ENCODE peak calls at places on chromosomes 5 and 9, in six cellular contexts. One of them, this sample, is unnamed.

GRCh38 chr9:100064872-100065581 is 33.8 kb downstream of the ERP44 start:
- DNase-seq in neuronal stem cell: no peak
- DNase-seq in mesenchymal stem cell: peak; percentile 76
- DNase-seq in trophoblast cell: peak; percentile 59
- DNase-seq in IMR-90: peak; percentile 92
- DNase-seq in H1: no peak
- DNase-seq in this sample: no peak

GRCh38 chr9:111904889-111905288 is 8.3 kb downstream of the UGCG start:
- DNase-seq in neuronal stem cell: no peak
- DNase-seq in mesenchymal stem cell: no peak
- DNase-seq in trophoblast cell: peak; percentile 99
- DNase-seq in IMR-90: no peak
- DNase-seq in H1: no peak
- DNase-seq in this sample: no peak

GRCh38 chr9:76458903-76459690 is at the start of gene GCNT1:
- DNase-seq in neuronal stem cell: peak; percentile 81
- DNase-seq in mesenchymal stem cell: peak; percentile 54
- DNase-seq in trophoblast cell: peak; percentile 98
- DNase-seq in IMR-90: peak; percentile 60
- DNase-seq in H1: peak; percentile 99
- DNase-seq in this sample: peak; percentile 98

GRCh38 chr5:140041099-140041491 is 2.0 kb downstream of the NRG2 start:
- DNase-seq in neuronal stem cell: no peak
- DNase-seq in mesenchymal stem cell: no peak
- DNase-seq in trophoblast cell: no peak
- DNase-seq in IMR-90: no peak
- DNase-seq in H1: no peak
- DNase-seq in this sample: no peak

GRCh38 chr9:35616681-35617459 is 1.3 kb downstream of the CD72 start:
- DNase-seq in neuronal stem cell: no peak
- DNase-seq in mesenchymal stem cell: peak; percentile 77
- DNase-seq in trophoblast cell: peak; percentile 62
- DNase-seq in IMR-90: peak; percentile 69
- DNase-seq in H1: peak; percentile 82
- DNase-seq in this sample: peak; percentile 72

GRCh38 chr5:107203231-107203630 is 467.5 kb downstream of the EFNA5 start:
- DNase-seq in neuronal stem cell: no peak
- DNase-seq in mesenchymal stem cell: peak; percentile 8
- DNase-seq in trophoblast cell: no peak
- DNase-seq in IMR-90: no peak
- DNase-seq in H1: no peak
- DNase-seq in this sample: no peak

GRCh38 chr5:131381792-131382191 is 117.9 kb downstream of the CDC42SE2 start:
- DNase-seq in neuronal stem cell: no peak
- DNase-seq in mesenchymal stem cell: no peak
- DNase-seq in trophoblast cell: no peak
- DNase-seq in IMR-90: no peak
- DNase-seq in H1: no peak
- DNase-seq in this sample: no peak

GRCh38 chr9:35108946-35109575 is 6.1 kb upstream of the STOML2 start:
- DNase-seq in neuronal stem cell: no peak
- DNase-seq in mesenchymal stem cell: no peak
- DNase-seq in trophoblast cell: no peak
- DNase-seq in IMR-90: no peak
- DNase-seq in H1: no peak
- DNase-seq in this sample: no peak

GRCh38 chr5:145237843-145238242 is 597.3 kb downstream of the PRELID2 start:
- DNase-seq in neuronal stem cell: peak; percentile 77
- DNase-seq in mesenchymal stem cell: peak; percentile 26
- DNase-seq in trophoblast cell: peak; percentile 70
- DNase-seq in IMR-90: peak; percentile 24
- DNase-seq in H1: peak; percentile 68
- DNase-seq in this sample: peak; percentile 77

GRCh38 chr5:140182803-140183367 is 7.9 kb downstream of the CYSTM1 start:
- DNase-seq in neuronal stem cell: no peak
- DNase-seq in mesenchymal stem cell: peak; percentile 42
- DNase-seq in trophoblast cell: no peak
- DNase-seq in IMR-90: peak; percentile 44
- DNase-seq in H1: no peak
- DNase-seq in this sample: peak; percentile 39

GRCh38 chr9:35079041-35079425 is 709 bp downstream of the FANCG start:
- DNase-seq in neuronal stem cell: no peak
- DNase-seq in mesenchymal stem cell: no peak
- DNase-seq in trophoblast cell: no peak
- DNase-seq in IMR-90: no peak
- DNase-seq in H1: no peak
- DNase-seq in this sample: no peak

GRCh38 chr5:1734271-1734907 is 65.2 kb downstream of the MRPL36 start:
- DNase-seq in neuronal stem cell: no peak
- DNase-seq in mesenchymal stem cell: no peak
- DNase-seq in trophoblast cell: no peak
- DNase-seq in IMR-90: no peak
- DNase-seq in H1: no peak
- DNase-seq in this sample: no peak

GRCh38 chr5:172973931-172974330 is 9.6 kb upstream of the ATP6V0E1 start:
- DNase-seq in neuronal stem cell: no peak
- DNase-seq in mesenchymal stem cell: no peak
- DNase-seq in trophoblast cell: no peak
- DNase-seq in IMR-90: peak; percentile 55
- DNase-seq in H1: no peak
- DNase-seq in this sample: no peak

GRCh38 chr5:54838843-54839242 is 146.6 kb downstream of the ESM1 start:
- DNase-seq in neuronal stem cell: no peak
- DNase-seq in mesenchymal stem cell: no peak
- DNase-seq in trophoblast cell: no peak
- DNase-seq in IMR-90: no peak
- DNase-seq in H1: no peak
- DNase-seq in this sample: no peak

GRCh38 chr9:137130176-137130755 is 8.7 kb upstream of the GRIN1 start:
- DNase-seq in neuronal stem cell: no peak
- DNase-seq in mesenchymal stem cell: peak; percentile 18
- DNase-seq in trophoblast cell: peak; percentile 14
- DNase-seq in IMR-90: no peak
- DNase-seq in H1: no peak
- DNase-seq in this sample: peak; percentile 34

GRCh38 chr5:132050661-132051371 is 9.6 kb upstream of the IL3 start:
- DNase-seq in neuronal stem cell: no peak
- DNase-seq in mesenchymal stem cell: no peak
- DNase-seq in trophoblast cell: no peak
- DNase-seq in IMR-90: no peak
- DNase-seq in H1: peak; percentile 32
- DNase-seq in this sample: peak; percentile 15

GRCh38 chr9:126429190-126429589 is 102.6 kb downstream of the MVB12B start:
- DNase-seq in neuronal stem cell: no peak
- DNase-seq in mesenchymal stem cell: no peak
- DNase-seq in trophoblast cell: no peak
- DNase-seq in IMR-90: no peak
- DNase-seq in H1: no peak
- DNase-seq in this sample: no peak

GRCh38 chr5:91098581-91098980 is 284.5 kb downstream of the ARRDC3 start:
- DNase-seq in neuronal stem cell: no peak
- DNase-seq in mesenchymal stem cell: no peak
- DNase-seq in trophoblast cell: no peak
- DNase-seq in IMR-90: no peak
- DNase-seq in H1: no peak
- DNase-seq in this sample: no peak

GRCh38 chr5:85148701-85149100 is 764.0 kb upstream of the EDIL3 start:
- DNase-seq in neuronal stem cell: no peak
- DNase-seq in mesenchymal stem cell: no peak
- DNase-seq in trophoblast cell: no peak
- DNase-seq in IMR-90: no peak
- DNase-seq in H1: no peak
- DNase-seq in this sample: no peak
- H2BK120ac ChIP-seq in neuronal stem cell: no peak overlapping the region
- H2BK120ac ChIP-seq in mesenchymal stem cell: no peak overlapping the region
- H2BK120ac ChIP-seq in trophoblast cell: no peak overlapping the region
- H2BK120ac ChIP-seq in IMR-90: no peak overlapping the region
- H2BK120ac ChIP-seq in H1: no peak overlapping the region
- H2BK120ac ChIP-seq in this sample: no peak overlapping the region

GRCh38 chr5:118723021-118723338 is 265.4 kb downstream of the DTWD2 start:
- DNase-seq in neuronal stem cell: no peak
- DNase-seq in mesenchymal stem cell: no peak
- DNase-seq in trophoblast cell: no peak
- DNase-seq in IMR-90: no peak
- DNase-seq in H1: no peak
- DNase-seq in this sample: no peak

GRCh38 chr5:118722165-118723020 is 266.0 kb downstream of the DTWD2 start:
- DNase-seq in neuronal stem cell: no peak
- DNase-seq in mesenchymal stem cell: no peak
- DNase-seq in trophoblast cell: peak; percentile 51
- DNase-seq in IMR-90: no peak
- DNase-seq in H1: no peak
- DNase-seq in this sample: no peak

DNA sequence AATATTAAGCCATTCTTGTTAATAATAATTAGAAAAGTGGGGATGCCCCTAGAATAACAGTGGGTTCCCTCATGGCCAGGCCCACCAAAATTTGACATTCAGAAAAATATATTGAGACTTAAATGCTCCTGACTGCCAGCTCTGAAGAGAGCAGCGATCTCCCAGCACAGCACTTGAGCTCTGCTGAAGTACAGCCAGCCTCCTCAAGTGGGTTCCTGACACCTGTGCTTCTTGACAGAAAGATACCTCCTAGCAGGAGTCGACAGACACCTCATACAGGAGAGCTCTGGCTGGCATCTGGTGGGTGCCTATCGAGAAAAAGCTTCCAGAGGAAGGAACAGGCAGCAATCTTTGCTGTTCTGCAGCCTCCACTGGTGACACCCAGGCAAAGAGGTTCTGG is 261.5 kb downstream of the DTWD2 start:
- DNase-seq in neuronal stem cell: no peak
- DNase-seq in mesenchymal stem cell: no peak
- DNase-seq in trophoblast cell: no peak
- DNase-seq in IMR-90: no peak
- DNase-seq in H1: no peak
- DNase-seq in this sample: no peak
- H4K91ac ChIP-seq in neuronal stem cell: no peak overlapping the region
- H4K91ac ChIP-seq in mesenchymal stem cell: no peak overlapping the region
- H4K91ac ChIP-seq in trophoblast cell: no peak overlapping the region
- H4K91ac ChIP-seq in IMR-90: no peak overlapping the region
- H4K91ac ChIP-seq in H1: no peak overlapping the region
- H4K91ac ChIP-seq in this sample: no peak overlapping the region

GRCh38 chr9:91491624-91492023 is 68.0 kb upstream of the NFIL3 start:
- DNase-seq in neuronal stem cell: no peak
- DNase-seq in mesenchymal stem cell: no peak
- DNase-seq in trophoblast cell: no peak
- DNase-seq in IMR-90: no peak
- DNase-seq in H1: no peak
- DNase-seq in this sample: no peak

GRCh38 chr9:91495450-91495849 is 71.8 kb upstream of the NFIL3 start:
- DNase-seq in neuronal stem cell: no peak
- DNase-seq in mesenchymal stem cell: peak; percentile 98
- DNase-seq in trophoblast cell: peak; percentile 60
- DNase-seq in IMR-90: peak; percentile 98
- DNase-seq in H1: no peak
- DNase-seq in this sample: no peak

GRCh38 chr9:91492237-91492636 is 68.6 kb upstream of the NFIL3 start:
- DNase-seq in neuronal stem cell: no peak
- DNase-seq in mesenchymal stem cell: no peak
- DNase-seq in trophoblast cell: no peak
- DNase-seq in IMR-90: no peak
- DNase-seq in H1: no peak
- DNase-seq in this sample: no peak

GRCh38 chr9:91496351-91496750 is 72.7 kb upstream of the NFIL3 start:
- DNase-seq in neuronal stem cell: no peak
- DNase-seq in mesenchymal stem cell: no peak
- DNase-seq in trophoblast cell: no peak
- DNase-seq in IMR-90: no peak
- DNase-seq in H1: no peak
- DNase-seq in this sample: no peak

GRCh38 chr9:91494751-91495150 is 71.1 kb upstream of the NFIL3 start:
- DNase-seq in neuronal stem cell: no peak
- DNase-seq in mesenchymal stem cell: peak; percentile 46
- DNase-seq in trophoblast cell: no peak
- DNase-seq in IMR-90: no peak
- DNase-seq in H1: no peak
- DNase-seq in this sample: no peak
- H3K27ac ChIP-seq in neuronal stem cell: no peak overlapping the region
- H3K27ac ChIP-seq in mesenchymal stem cell: peak overlapping the region; percentile 82
- H3K27ac ChIP-seq in trophoblast cell: no peak overlapping the region
- H3K27ac ChIP-seq in IMR-90: peak overlapping the region; percentile 66
- H3K27ac ChIP-seq in H1: no peak overlapping the region
- H3K27ac ChIP-seq in this sample: no peak overlapping the region

GRCh38 chr9:124010665-124011321 is 775 bp upstream of the LHX2 start:
- DNase-seq in neuronal stem cell: no peak
- DNase-seq in mesenchymal stem cell: no peak
- DNase-seq in trophoblast cell: peak; percentile 66
- DNase-seq in IMR-90: no peak
- DNase-seq in H1: peak; percentile 81
- DNase-seq in this sample: no peak

GRCh38 chr9:124013263-124014211 is 2.0 kb downstream of the LHX2 start:
- DNase-seq in neuronal stem cell: no peak
- DNase-seq in mesenchymal stem cell: no peak
- DNase-seq in trophoblast cell: no peak
- DNase-seq in IMR-90: no peak
- DNase-seq in H1: peak; percentile 74
- DNase-seq in this sample: peak; percentile 79

GRCh38 chr9:124014355-124015026 is 2.9 kb downstream of the LHX2 start:
- DNase-seq in neuronal stem cell: no peak
- DNase-seq in mesenchymal stem cell: no peak
- DNase-seq in trophoblast cell: no peak
- DNase-seq in IMR-90: no peak
- DNase-seq in H1: no peak
- DNase-seq in this sample: no peak

GRCh38 chr9:124011460-124012301 is at the start of gene LHX2:
- DNase-seq in neuronal stem cell: peak; percentile 96
- DNase-seq in mesenchymal stem cell: peak; percentile 63
- DNase-seq in trophoblast cell: peak; percentile 87
- DNase-seq in IMR-90: peak; percentile 52
- DNase-seq in H1: peak; percentile 88
- DNase-seq in this sample: peak; percentile 97

DNA sequence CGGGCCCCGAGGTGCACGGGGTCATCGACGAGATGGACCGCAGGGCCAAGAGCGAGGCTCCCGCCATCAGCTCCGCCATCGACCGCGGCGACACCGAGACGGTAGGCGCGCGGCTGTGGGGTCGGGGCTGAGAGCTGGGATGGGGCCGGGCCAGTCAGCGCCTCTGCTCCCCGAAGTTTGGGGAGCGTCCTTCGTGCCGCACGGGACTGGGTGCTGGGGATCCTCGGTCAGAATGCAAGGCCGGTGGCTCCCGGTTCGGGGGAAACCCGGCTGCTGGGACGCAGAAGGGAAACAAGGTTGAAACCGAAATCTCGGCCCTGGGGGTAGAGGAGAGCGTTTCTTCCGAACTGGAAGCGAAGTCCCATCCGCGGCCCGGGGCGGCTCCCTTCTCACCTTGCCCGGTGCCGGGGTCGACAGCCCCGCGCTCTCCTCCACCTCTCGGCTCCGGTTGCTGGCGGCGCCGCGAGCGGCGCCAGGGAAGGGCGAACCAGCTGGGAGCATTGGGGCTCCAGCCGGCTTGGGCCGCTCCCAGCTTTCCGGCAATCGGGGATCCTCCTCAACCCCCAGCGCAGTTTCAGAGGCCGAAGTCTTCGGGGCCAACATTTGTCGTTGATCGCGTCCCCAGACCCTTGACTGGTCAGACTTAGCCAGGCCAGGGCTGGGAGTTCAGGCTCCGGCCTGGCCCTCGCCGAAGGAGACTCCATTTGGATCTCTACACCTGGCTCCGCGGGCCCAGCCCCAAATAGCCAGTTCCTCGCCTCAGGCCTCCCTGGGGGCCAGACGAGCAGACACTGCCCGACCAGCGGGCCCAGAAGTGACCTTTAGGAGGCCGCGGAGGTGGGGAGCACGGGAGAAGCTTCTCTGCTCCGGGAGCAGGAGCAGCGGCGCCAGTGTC is 1.0 kb downstream of the LHX2 start:
- DNase-seq in neuronal stem cell: no peak
- DNase-seq in mesenchymal stem cell: no peak
- DNase-seq in trophoblast cell: peak; percentile 33
- DNase-seq in IMR-90: no peak
- DNase-seq in H1: peak; percentile 73
- DNase-seq in this sample: peak; percentile 44
- H2BK120ac ChIP-seq in neuronal stem cell: peak overlapping the region; percentile 65
- H2BK120ac ChIP-seq in mesenchymal stem cell: no peak overlapping the region
- H2BK120ac ChIP-seq in trophoblast cell: no peak overlapping the region
- H2BK120ac ChIP-seq in IMR-90: no peak overlapping the region
- H2BK120ac ChIP-seq in H1: no peak overlapping the region
- H2BK120ac ChIP-seq in this sample: no peak overlapping the region